ENCODE peak calls at places on chromosomes 11 and 22, in seven cellular contexts. F is mesendoderm, R is H9, K is trophoblast cell, D is neuronal stem cell, Q is H1, B is mesenchymal stem cell. Z is an unnamed sample.

GRCh38 chr22:40666151-40666848 is 13.0 kb upstream of the MCHR1 start:
- DNase-seq in R (no peak), K (no peak), D (no peak), B (no peak), F (no peak), Q (no peak), Z (peak)

GRCh38 chr22:41429232-41429945 is 17.2 kb downstream of the TOB2 start:
- DNase-seq in K (no peak), F (no peak), B (no peak), Q (no peak), R (no peak), D (no peak), Z (no peak)

GRCh38 chr11:76620471-76620870 is 50.1 kb downstream of the LRRC32 start:
- DNase-seq in B (peak), Q (no peak), K (no peak), R (no peak), F (no peak), D (no peak), Z (peak)

GRCh38 chr11:1563697-1564534 is 8.2 kb downstream of the DUSP8 start:
- DNase-seq in Q (no peak), F (no peak), K (no peak), R (no peak), B (no peak), D (no peak), Z (no peak)

GRCh38 chr22:50599816-50600454 is 658 bp upstream of the MAPK8IP2 start:
- DNase-seq in K (peak), R (peak), Q (no peak), D (peak), F (peak), B (peak), Z (no peak)

GRCh38 chr22:45235101-45235777 is 5.5 kb downstream of the KIAA0930 start:
- DNase-seq in D (no peak), Q (no peak), K (no peak), B (no peak), F (no peak), R (no peak), Z (no peak)

GRCh38 chr11:1889527-1889930 is 2.2 kb downstream of the PRR33 start:
- DNase-seq in R (no peak), D (no peak), K (no peak), B (no peak), F (no peak), Q (no peak), Z (no peak)

GRCh38 chr22:35631597-35631996 is 14.5 kb upstream of the MB start:
- DNase-seq in Q (peak), R (peak), B (no peak), F (peak), D (no peak), K (peak), Z (no peak)

GRCh38 chr11:130897262-130898182 is 18.8 kb downstream of the SNX19 start:
- DNase-seq in Q (no peak), R (no peak), F (no peak), K (no peak), B (no peak), D (no peak), Z (peak)

GRCh38 chr11:66124564-66124963 is 54.5 kb downstream of the PACS1 start:
- DNase-seq in R (no peak), Q (no peak), F (no peak), D (no peak), B (peak), K (no peak), Z (peak)

GRCh38 chr22:43263645-43264514 is 76.9 kb upstream of the TTLL12 start:
- DNase-seq in D (no peak), F (peak), Q (no peak), K (peak), B (peak), R (no peak), Z (peak)

GRCh38 chr11:34968862-34969261 is 52.4 kb downstream of the PDHX start:
- DNase-seq in D (no peak), Q (no peak), R (no peak), K (no peak), F (no peak), B (no peak), Z (no peak)

GRCh38 chr11:122706261-122706660 is 50.7 kb downstream of the UBASH3B start:
- DNase-seq in K (peak), B (peak), F (no peak), D (no peak), R (no peak), Q (no peak), Z (peak)

GRCh38 chr11:123413636-123414035 is 16.4 kb upstream of the GRAMD1B start:
- DNase-seq in K (no peak), R (no peak), Q (no peak), D (no peak), B (peak), F (no peak), Z (peak)

DNA sequence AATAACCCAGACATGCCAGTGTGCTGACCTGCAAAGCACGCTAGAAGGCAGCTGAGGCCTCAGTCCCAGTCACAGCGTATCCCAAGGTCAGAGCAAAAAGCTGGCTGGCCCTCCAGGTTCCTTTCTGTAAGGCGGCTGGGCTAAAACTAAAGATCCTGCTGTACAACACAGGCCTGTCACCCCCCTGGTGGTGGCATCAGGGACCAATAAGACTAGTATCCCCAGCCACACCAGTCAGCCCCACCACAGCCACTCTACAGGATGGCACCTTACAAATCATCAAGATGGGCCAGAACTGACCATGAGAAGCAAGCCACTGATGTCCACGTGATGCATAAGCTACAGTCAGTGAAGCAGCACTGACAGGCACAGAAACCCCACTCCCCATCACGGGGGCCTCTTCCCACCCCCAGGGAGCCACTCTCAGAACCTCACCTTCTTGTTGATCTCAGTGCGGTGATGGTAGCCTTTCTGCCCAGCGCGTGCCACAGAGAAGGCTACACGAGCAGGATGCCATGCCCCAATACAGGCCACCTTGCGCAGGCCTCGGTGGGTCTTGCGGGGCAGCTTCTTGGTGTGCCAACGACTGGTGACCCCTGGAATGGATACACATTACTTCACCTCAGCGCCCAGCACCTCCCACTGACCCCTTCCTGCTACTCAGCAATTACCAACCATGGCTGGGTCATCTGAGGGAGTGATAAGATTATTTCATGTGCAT is 5.0 kb downstream of the RPL3 start:
- DNase-seq in K (no peak), R (peak), D (no peak), B (peak), Q (no peak), F (peak), Z (no peak)
- H3K4ac ChIP-seq in K (no peak), R (no peak), D (no peak), B (no peak), Q (no peak), F (no peak), Z (no peak)

DNA sequence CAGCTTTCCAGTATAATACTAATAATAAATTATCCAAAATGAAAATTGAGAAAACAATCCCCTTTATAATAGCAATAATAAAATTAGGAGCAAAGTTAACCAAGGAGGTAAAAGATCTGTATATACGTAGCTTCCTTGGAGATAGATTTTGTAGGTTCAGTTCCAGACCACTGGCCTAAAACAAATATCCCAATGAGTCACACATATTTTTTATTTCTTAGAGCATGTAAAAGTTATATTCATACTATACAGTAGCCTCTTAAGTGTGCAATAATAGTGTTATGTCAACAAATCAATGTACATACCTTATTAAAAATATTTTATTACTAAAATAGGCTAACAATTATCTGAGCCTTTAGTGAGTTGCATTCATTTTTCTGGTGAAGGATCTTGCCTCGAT is 178.4 kb downstream of the ARHGAP42 start:
- DNase-seq in K (no peak), R (no peak), F (no peak), D (no peak), Q (no peak), B (no peak), Z (peak)
- H3K4ac ChIP-seq in K (no peak), R (no peak), F (no peak), D (no peak), Q (no peak), B (no peak), Z (no peak)

DNA sequence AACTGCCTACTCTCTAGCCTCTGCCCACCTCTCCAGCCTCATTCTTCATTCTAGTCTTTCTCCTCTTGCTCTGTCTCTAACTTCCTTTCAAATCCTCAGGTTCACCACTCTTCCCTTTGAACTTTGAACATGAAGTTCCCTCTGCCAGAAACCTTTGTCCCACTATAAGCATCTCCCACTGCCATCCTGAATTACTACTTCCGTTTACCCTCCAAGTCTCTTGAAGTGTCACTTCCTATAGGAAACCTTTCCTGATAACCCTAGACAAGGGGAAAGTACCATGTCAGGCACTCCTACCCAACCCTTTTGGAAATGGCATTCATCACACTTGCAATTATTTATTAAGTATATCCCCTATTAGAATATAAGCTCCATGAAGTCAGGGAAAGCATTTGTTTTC is 3.1 kb downstream of the RAB30 start:
- DNase-seq in R (no peak), F (no peak), B (no peak), Q (no peak), K (no peak), D (no peak), Z (no peak)
- H3K4ac ChIP-seq in R (no peak), F (no peak), B (no peak), Q (no peak), K (no peak), D (no peak), Z (no peak)

DNA sequence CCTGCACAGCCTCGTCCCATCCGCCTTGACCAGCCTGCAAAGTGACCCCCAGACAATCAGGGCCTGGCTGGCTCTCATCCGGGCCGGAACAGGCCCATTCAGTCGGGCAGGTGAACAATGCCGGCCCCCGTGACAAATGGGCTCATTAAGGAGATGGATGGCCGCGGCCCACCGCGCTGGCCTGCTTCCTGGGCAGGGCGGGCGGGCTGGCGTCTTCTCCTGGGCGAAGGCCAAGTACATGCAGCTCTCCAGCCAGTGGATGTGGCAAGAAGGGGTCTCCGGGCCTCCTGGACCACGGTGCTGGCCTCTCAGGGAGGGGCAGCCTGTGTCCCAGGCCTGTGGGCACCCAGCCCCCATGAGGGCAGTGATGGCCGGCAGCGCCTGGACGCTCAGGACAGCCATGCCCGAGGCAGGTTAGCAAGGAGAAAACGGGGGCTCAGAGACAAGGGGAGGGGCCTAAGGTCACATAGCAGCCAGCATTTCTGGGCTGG is 1022.8 kb downstream of the BRD1 start:
- DNase-seq in Q (no peak), K (no peak), B (no peak), R (no peak), F (no peak), D (no peak), Z (no peak)
- H3K4ac ChIP-seq in Q (no peak), K (no peak), B (no peak), R (no peak), F (no peak), D (no peak), Z (no peak)

GRCh38 chr11:113124578-113124977 is 163.4 kb downstream of the NCAM1 start:
- DNase-seq in K (no peak), D (no peak), Q (no peak), B (no peak), R (no peak), F (no peak), Z (no peak)
- H3K4ac ChIP-seq in K (no peak), D (no peak), Q (no peak), B (no peak), R (no peak), F (no peak), Z (no peak)

DNA sequence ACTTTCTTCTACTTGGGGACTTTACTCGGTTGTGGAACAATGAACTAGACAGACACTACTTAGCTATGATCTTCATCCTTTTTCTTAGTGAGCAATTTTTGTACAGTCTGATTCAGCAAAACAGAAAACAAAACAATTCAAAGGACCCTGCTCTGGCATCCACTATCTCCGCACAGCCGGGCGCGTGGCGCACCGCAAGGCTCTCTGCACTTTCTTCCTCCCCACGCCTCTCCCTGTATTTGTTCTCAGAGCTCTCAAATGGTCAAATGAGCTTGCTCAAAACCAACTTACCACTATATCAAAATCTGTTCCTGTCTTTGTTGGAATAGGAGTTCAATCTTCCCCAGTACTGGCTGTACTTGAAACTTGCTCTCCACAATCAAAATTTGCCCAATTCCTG is 7.4 kb downstream of the EEF1G start:
- DNase-seq in F (no peak), Q (no peak), D (no peak), R (no peak), B (no peak), K (no peak), Z (no peak)
- H3K4ac ChIP-seq in F (no peak), Q (no peak), D (no peak), R (no peak), B (no peak), K (no peak), Z (no peak)

GRCh38 chr11:67251841-67252240 is 14.4 kb upstream of the GRK2 start:
- DNase-seq in B (no peak), K (no peak), Q (no peak), D (no peak), F (no peak), R (no peak), Z (no peak)
- H3K4ac ChIP-seq in B (no peak), K (no peak), Q (no peak), D (no peak), F (no peak), R (no peak), Z (no peak)

GRCh38 chr11:45852018-45852711 is 4.9 kb downstream of the CRY2 start:
- DNase-seq in Q (no peak), F (peak), K (no peak), B (no peak), R (peak), D (no peak), Z (no peak)

GRCh38 chr11:45852712-45853101 is 5.4 kb downstream of the CRY2 start:
- DNase-seq in D (no peak), F (peak), B (no peak), K (no peak), Q (no peak), R (peak), Z (no peak)

GRCh38 chr11:45847908-45848316 is 637 bp downstream of the CRY2 start:
- DNase-seq in R (peak), K (peak), F (peak), D (peak), Q (no peak), B (peak), Z (peak)

GRCh38 chr11:45848654-45849081 is 1.4 kb downstream of the CRY2 start:
- DNase-seq in R (no peak), K (no peak), Q (no peak), D (no peak), F (no peak), B (no peak), Z (no peak)

DNA sequence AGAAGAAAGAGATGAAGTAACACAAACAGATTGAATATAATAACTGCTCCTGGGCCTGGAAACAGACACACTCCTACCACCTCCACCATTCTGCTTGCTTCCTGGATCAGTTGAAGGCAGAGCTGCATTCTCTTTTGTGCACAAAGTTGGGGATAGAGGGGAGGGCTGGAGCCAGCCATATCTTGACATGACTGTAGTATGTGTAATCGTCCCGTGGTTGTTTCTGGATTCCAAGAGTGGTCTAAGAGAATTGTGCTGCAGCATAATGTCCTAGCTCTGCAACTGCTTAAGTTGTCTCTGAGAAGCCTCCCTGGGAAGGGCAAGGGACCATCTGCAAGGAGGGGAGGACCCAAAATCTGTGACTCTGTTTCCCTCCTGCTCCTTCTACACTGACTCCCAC is 3.2 kb downstream of the CRY2 start:
- DNase-seq in Q (no peak), D (no peak), B (peak), R (no peak), F (no peak), K (no peak), Z (peak)
- H3K4ac ChIP-seq in Q (no peak), D (no peak), B (no peak), R (no peak), F (no peak), K (no peak), Z (no peak)

GRCh38 chr11:75567971-75568370 is 5.9 kb downstream of the SERPINH1 start:
- DNase-seq in Q (no peak), B (no peak), F (no peak), R (no peak), D (no peak), K (peak), Z (no peak)
- H3K4ac ChIP-seq in Q (no peak), B (no peak), F (no peak), R (no peak), D (no peak), K (no peak), Z (no peak)

GRCh38 chr22:22341736-22342135 is 97.2 kb downstream of the VPREB1 start:
- DNase-seq in D (no peak), F (no peak), B (no peak), R (no peak), Q (no peak), K (no peak), Z (no peak)

GRCh38 chr22:22342697-22343602 is 98.4 kb downstream of the VPREB1 start:
- DNase-seq in D (peak), B (peak), K (peak), F (peak), R (peak), Q (peak), Z (no peak)

GRCh38 chr22:22344430-22344829 is 99.8 kb downstream of the VPREB1 start:
- DNase-seq in D (no peak), F (no peak), Q (no peak), K (no peak), R (no peak), B (no peak), Z (no peak)

GRCh38 chr22:22345781-22346180 is 101.2 kb downstream of the VPREB1 start:
- DNase-seq in Q (no peak), F (no peak), K (no peak), R (no peak), B (no peak), D (no peak), Z (no peak)

GRCh38 chr22:22343603-22344276 is 99.2 kb downstream of the VPREB1 start:
- DNase-seq in F (no peak), B (no peak), K (no peak), D (no peak), R (no peak), Q (no peak), Z (no peak)
- H3K4ac ChIP-seq in F (no peak), B (no peak), K (no peak), D (no peak), R (no peak), Q (no peak), Z (no peak)